ENCODE peak calls at places on chromosomes 13 and 19, in eight cellular contexts. P is SJCRH30; O is breast epithelium; Q is IMR-90; C is body of pancreas; W is left ventricle myocardium inferior; I is CD4-positive, CD25-positive, alpha-beta regulatory T cell; L is CD4-positive, alpha-beta T cell. V is an unnamed sample.

GRCh38 chr13:33235078-33235477 is 50.5 kb downstream of the STARD13 start:
- DNase-seq in C (peak), Q (peak), P (peak), O (no peak), I (no peak), W (no peak), L (no peak), V (no peak)

GRCh38 chr19:57934820-57935665 is at the start of gene ZNF418:
- DNase-seq in L (peak), Q (peak), O (peak), W (peak), C (peak), I (peak), P (peak), V (peak)

GRCh38 chr19:3080281-3080680 is 13.9 kb upstream of the GNA11 start:
- DNase-seq in W (no peak), Q (peak), O (peak), I (no peak), P (no peak), C (no peak), L (no peak), V (peak)

GRCh38 chr13:65638572-65639168 is 1591.5 kb downstream of the PCDH9 start:
- DNase-seq in Q (peak), L (no peak), C (peak), I (no peak), W (no peak), O (no peak), P (peak), V (no peak)

GRCh38 chr19:17720487-17720839 is 1.2 kb downstream of the MAP1S start:
- DNase-seq in O (no peak), C (no peak), W (no peak), P (peak), I (no peak), L (no peak), Q (no peak), V (no peak)

GRCh38 chr13:71801781-71802180 is 65.2 kb downstream of the DACH1 start:
- DNase-seq in W (no peak), O (no peak), Q (no peak), C (no peak), L (no peak), I (no peak), P (no peak), V (no peak)

GRCh38 chr13:98779695-98780094 is 27.2 kb upstream of the SLC15A1 start:
- DNase-seq in O (no peak), Q (no peak), W (no peak), I (no peak), L (no peak), C (no peak), P (no peak), V (no peak)

GRCh38 chr19:18089726-18090125 is 3.0 kb upstream of the IL12RB1 start:
- DNase-seq in I (no peak), O (no peak), C (no peak), Q (no peak), P (no peak), W (no peak), L (no peak), V (no peak)

GRCh38 chr13:45063261-45063870 is 56.9 kb upstream of the GTF2F2 start:
- DNase-seq in P (no peak), L (no peak), C (no peak), O (no peak), I (no peak), W (no peak), Q (peak), V (no peak)

GRCh38 chr19:38921420-38922274 is 8.9 kb downstream of the SARS2 start:
- DNase-seq in Q (no peak), O (no peak), L (no peak), C (no peak), P (no peak), I (no peak), W (no peak), V (no peak)
- H3K27ac ChIP-seq in Q (no peak), O (no peak), L (no peak), C (no peak), P (no peak), I (no peak), W (no peak), V (no peak)

GRCh38 chr19:52336976-52337375 is 933 bp downstream of the ZNF610 start:
- DNase-seq in Q (peak), L (no peak), O (no peak), P (peak), W (no peak), I (no peak), C (no peak), V (no peak)
- H3K27ac ChIP-seq in Q (peak), L (peak), O (peak), P (peak), W (peak), I (peak), C (no peak), V (no peak)

GRCh38 chr19:51097166-51097736 is 11.0 kb downstream of the CTU1 start:
- DNase-seq in L (peak), P (peak), C (peak), O (peak), Q (peak), I (peak), W (peak), V (peak)

GRCh38 chr19:51093510-51094345 is 11.0 kb upstream of the KLK14 start:
- DNase-seq in I (no peak), C (no peak), W (no peak), Q (no peak), P (no peak), L (no peak), O (no peak), V (no peak)

GRCh38 chr19:51093066-51093465 is 10.4 kb upstream of the KLK14 start:
- DNase-seq in O (peak), W (no peak), P (no peak), Q (no peak), L (no peak), I (no peak), C (no peak), V (no peak)

GRCh38 chr19:51096473-51097165 is 11.6 kb downstream of the CTU1 start:
- DNase-seq in Q (no peak), I (no peak), W (no peak), O (no peak), L (no peak), P (peak), C (peak), V (no peak)

DNA sequence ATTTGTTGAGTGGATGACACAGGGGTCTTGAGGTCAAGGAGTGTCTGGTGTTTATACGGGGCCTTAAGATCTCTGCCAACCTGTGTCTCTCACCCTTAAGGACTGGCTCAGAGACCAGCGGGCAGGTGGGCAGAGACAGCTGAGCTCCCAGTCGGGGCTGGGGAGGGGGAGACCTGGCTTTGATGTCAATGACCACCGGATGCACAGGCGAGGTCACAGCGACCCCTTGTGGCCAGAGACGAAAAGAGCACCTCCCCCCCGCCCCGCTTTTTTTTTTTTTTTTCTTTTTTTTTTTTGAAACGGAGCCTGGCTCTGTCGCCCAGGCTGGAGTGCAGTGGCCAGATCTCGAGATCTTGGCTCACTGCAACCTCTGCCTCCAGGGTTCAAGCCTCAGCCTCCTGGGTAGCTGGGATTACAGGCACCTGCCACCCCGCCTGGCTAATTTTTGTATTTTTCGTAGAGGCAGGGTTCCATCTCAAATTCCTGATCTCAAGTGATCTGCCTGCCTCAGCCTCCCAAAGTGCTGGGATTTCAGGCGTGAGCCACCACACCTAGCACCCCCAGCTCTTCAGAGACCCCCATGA is 12.1 kb upstream of the KLK14 start:
- DNase-seq in P (peak), Q (no peak), O (no peak), C (no peak), I (no peak), W (no peak), L (no peak), V (peak)
- H3K27ac ChIP-seq in P (no peak), Q (no peak), O (no peak), C (no peak), I (no peak), W (no peak), L (no peak), V (no peak)

DNA sequence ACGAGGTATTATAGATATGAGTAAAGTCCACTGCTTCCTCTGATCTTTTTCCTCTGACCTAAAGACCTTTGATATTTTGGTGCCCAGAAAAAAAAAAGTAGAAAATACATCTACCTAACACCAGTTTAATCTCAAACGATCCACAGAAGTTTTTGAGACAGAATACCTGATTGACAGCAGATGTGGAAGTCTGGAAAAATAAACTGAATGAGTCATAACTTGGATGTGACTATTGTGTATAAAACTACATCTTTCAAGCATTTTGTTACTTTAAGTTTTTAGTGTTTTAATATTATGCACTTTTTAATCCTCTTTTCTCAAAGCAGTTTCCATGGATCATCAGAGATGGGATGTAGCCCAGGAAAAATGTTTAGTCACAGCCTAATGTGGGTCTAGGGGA is 216.1 kb downstream of the SLITRK1 start:
- DNase-seq in Q (peak), L (no peak), W (no peak), O (no peak), I (no peak), P (no peak), C (no peak), V (no peak)
- H3K27ac ChIP-seq in Q (no peak), L (no peak), W (no peak), O (no peak), I (no peak), P (no peak), C (no peak), V (no peak)

GRCh38 chr13:83987394-83987793 is 105.1 kb upstream of the SLITRK1 start:
- DNase-seq in L (no peak), Q (no peak), W (no peak), P (no peak), O (no peak), C (no peak), I (no peak), V (no peak)

GRCh38 chr13:83980322-83980721 is 98.0 kb upstream of the SLITRK1 start:
- DNase-seq in O (no peak), P (peak), C (no peak), L (no peak), Q (peak), I (no peak), W (no peak), V (no peak)

GRCh38 chr13:83984793-83985192 is 102.5 kb upstream of the SLITRK1 start:
- DNase-seq in W (no peak), C (no peak), Q (no peak), P (no peak), L (no peak), I (no peak), O (no peak), V (no peak)
- H3K27ac ChIP-seq in W (no peak), C (no peak), Q (no peak), P (no peak), L (no peak), I (no peak), O (no peak), V (no peak)

GRCh38 chr13:99995503-99996176 is 14.1 kb downstream of the ZIC2 start:
- DNase-seq in L (no peak), Q (no peak), O (no peak), C (no peak), W (no peak), I (peak), P (no peak), V (no peak)
- H3K27ac ChIP-seq in L (no peak), Q (no peak), O (no peak), C (no peak), W (no peak), I (no peak), P (no peak), V (no peak)

DNA sequence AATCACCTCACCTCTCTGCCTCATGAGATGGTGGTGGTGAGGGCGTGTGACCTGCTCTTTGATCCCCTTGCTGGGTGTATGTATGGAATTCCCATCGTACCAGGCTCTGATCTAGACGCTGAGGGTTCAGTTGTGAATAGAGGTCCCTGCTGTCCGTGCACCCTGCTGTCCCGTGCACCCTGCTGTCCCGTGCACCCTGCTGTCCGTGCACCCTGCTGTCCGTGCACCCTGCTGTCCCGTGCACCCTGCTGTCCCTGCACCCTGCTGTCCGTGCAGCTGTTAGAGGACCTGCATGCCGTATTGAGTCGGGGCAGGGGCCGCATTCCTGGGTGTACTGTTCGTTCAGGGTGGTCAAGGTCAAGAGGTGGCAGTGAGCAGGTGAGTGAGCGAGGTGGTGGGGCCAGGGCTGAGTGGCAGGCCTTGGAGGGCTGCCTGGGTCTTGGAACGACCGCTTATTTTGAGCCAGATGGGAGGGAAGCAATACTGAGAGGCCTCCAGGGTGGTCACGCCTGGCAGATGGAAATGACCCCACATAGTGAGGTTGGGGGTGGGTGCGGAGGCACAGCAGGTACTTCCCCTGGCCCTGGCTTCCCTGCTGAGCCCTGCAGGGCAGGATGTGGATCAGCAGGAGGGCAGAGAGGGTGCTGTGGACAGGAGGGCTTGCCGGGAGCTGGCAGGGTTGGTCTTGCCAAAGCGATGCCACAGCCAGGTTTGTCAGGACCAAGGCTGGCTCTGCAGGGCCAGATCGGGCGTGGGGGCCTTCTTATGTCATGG is 4.6 kb upstream of the EPN1 start:
- DNase-seq in Q (peak), P (peak), C (no peak), I (no peak), L (no peak), O (no peak), W (no peak), V (no peak)
- H3K27ac ChIP-seq in Q (no peak), P (no peak), C (no peak), I (peak), L (no peak), O (no peak), W (no peak), V (no peak)

V was measured in right cardiac atrium.